ENCODE peak calls at places on chromosomes 12 and 14, in four cellular contexts. J, V, Y and O are unnamed samples.

GRCh38 chr12:127284021-127284420 is 982.9 kb upstream of the TMEM132C start:
- DNase-seq in V (no peak), Y (no peak), J (no peak), O (no peak)

GRCh38 chr12:8145754-8146415 is 10.9 kb upstream of the ZNF705A start:
- DNase-seq in V (no peak), Y (no peak), J (no peak), O (no peak)

GRCh38 chr12:79618848-79619404 is 71.8 kb downstream of the PAWR start:
- DNase-seq in V (peak), J (no peak), Y (no peak), O (no peak)

GRCh38 chr12:108733132-108733531 is 1.8 kb upstream of the CORO1C start:
- DNase-seq in V (no peak), Y (no peak), J (no peak), O (no peak)

GRCh38 chr14:75205586-75205985 is 29.2 kb upstream of the TMED10 start:
- DNase-seq in V (peak), Y (no peak), J (no peak), O (no peak)

GRCh38 chr12:51888316-51889215 is 663 bp downstream of the ANKRD33 start:
- DNase-seq in V (no peak), Y (no peak), J (peak), O (no peak)

GRCh38 chr12:105257321-105257728 is 21.4 kb upstream of the APPL2 start:
- DNase-seq in V (peak), J (no peak), Y (no peak), O (no peak)

GRCh38 chr12:5706247-5706646 is 238.8 kb downstream of the ANO2 start:
- DNase-seq in J (no peak), Y (no peak), V (no peak), O (no peak)

GRCh38 chr14:67241416-67242362 is at the start of gene PALS1:
- DNase-seq in V (peak), Y (no peak), J (peak), O (no peak)

GRCh38 chr14:90726656-90727055 is 89.6 kb downstream of the TTC7B start:
- DNase-seq in V (no peak), J (no peak), Y (no peak), O (no peak)

GRCh38 chr12:79402626-79403025 is 288.1 kb downstream of the PAWR start:
- DNase-seq in J (no peak), Y (no peak), V (no peak), O (no peak)

GRCh38 chr14:75812592-75812991 is 151.5 kb downstream of the TTLL5 start:
- DNase-seq in V (no peak), Y (no peak), J (no peak), O (no peak)

GRCh38 chr12:14948672-14949071 is 10.3 kb upstream of the ERP27 start:
- DNase-seq in Y (no peak), J (peak), V (no peak), O (peak)

GRCh38 chr14:103109789-103110415 is 13.4 kb upstream of the TNFAIP2 start:
- DNase-seq in V (peak), Y (no peak), J (no peak), O (no peak)

GRCh38 chr14:42994001-42994736 is 1387.5 kb downstream of the LRFN5 start:
- DNase-seq in Y (no peak), J (no peak), V (peak), O (no peak)

GRCh38 chr12:124829708-124830304 is 33.9 kb downstream of the SCARB1 start:
- DNase-seq in Y (no peak), V (no peak), J (no peak), O (no peak)

GRCh38 chr14:91890291-91890749 is 23.0 kb upstream of the TC2N start:
- DNase-seq in V (no peak), J (no peak), Y (no peak), O (no peak)

GRCh38 chr14:105487986-105488777 is 1.5 kb downstream of the CRIP1 start:
- DNase-seq in Y (no peak), V (no peak), J (no peak), O (no peak)

GRCh38 chr12:32052300-32052691 is 54.4 kb upstream of the BICD1 start:
- DNase-seq in V (no peak), J (no peak), Y (no peak), O (no peak)

GRCh38 chr14:73025544-73025943 is 1.4 kb downstream of the ZFYVE1 start:
- DNase-seq in J (no peak), Y (no peak), V (no peak), O (no peak)

GRCh38 chr14:96362965-96363750 is at the start of the genes ATG2B and GSKIP:
- DNase-seq in V (peak), J (peak), Y (peak), O (peak)

GRCh38 chr12:66965613-66966012 is 286.7 kb upstream of the GRIP1 start:
- DNase-seq in J (no peak), Y (no peak), V (no peak), O (no peak)